ENCODE peak calls at places on chromosome 10, in ten cellular contexts. X is lower lobe of right lung; T is aorta; O is uterus; L is CD8-positive, alpha-beta memory T cell; J is fibroblast of lung; G is ovary; D is mesendoderm; P is heart left ventricle; A is psoas muscle. Z is an unnamed sample.

GRCh38 chr10:49652416-49653385 is 26.8 kb upstream of the C10orf53 start:
- DNase-seq in J (no peak), X (no peak), G (no peak), P (no peak), T (no peak), L (no peak), O (no peak), D (no peak), A (no peak), Z (no peak)

GRCh38 chr10:28722065-28722803 is 44.9 kb downstream of the BAMBI start:
- DNase-seq in X (peak; percentile 44), J (peak; percentile 34), A (peak; percentile 19), O (peak; percentile 57), P (peak; percentile 21), T (peak; percentile 58), G (peak; percentile 67), L (no peak), D (peak; percentile 71), Z (no peak)

GRCh38 chr10:114420811-114421485 is 16.6 kb upstream of the AFAP1L2 start:
- DNase-seq in T (no peak), A (no peak), J (no peak), P (no peak), L (no peak), O (no peak), X (no peak), G (no peak), D (no peak), Z (no peak)

GRCh38 chr10:63505562-63505961 is 15.6 kb upstream of the REEP3 start:
- DNase-seq in L (no peak), G (no peak), P (no peak), O (no peak), T (no peak), J (no peak), D (no peak), A (no peak), X (no peak), Z (no peak)

GRCh38 chr10:35133586-35133985 is 6.9 kb downstream of the CREM start:
- DNase-seq in A (no peak), L (no peak), T (no peak), P (no peak), G (no peak), O (no peak), J (no peak), X (no peak), D (no peak), Z (no peak)

GRCh38 chr10:77419979-77420378 is 217.6 kb downstream of the KCNMA1 start:
- DNase-seq in G (no peak), J (no peak), P (no peak), T (no peak), A (no peak), L (no peak), X (no peak), O (no peak), D (no peak), Z (no peak)

GRCh38 chr10:48284002-48284546 is 9.6 kb upstream of the FRMPD2 start:
- DNase-seq in P (no peak), T (no peak), G (no peak), A (no peak), X (no peak), D (no peak), J (peak; percentile 9), O (no peak), L (no peak), Z (no peak)

GRCh38 chr10:60536529-60537114 is 146.9 kb upstream of the ANK3 start:
- DNase-seq in T (no peak), X (no peak), O (no peak), P (no peak), L (no peak), D (no peak), A (no peak), J (peak; percentile 51), G (no peak), Z (no peak)

GRCh38 chr10:101228682-101229274 is 485 bp downstream of the LBX1 start:
- DNase-seq in T (no peak), L (no peak), G (no peak), A (peak; percentile 70), O (no peak), J (no peak), X (no peak), P (no peak), D (no peak), Z (no peak)

GRCh38 chr10:101226506-101226887 is 2.8 kb downstream of the LBX1 start:
- DNase-seq in X (no peak), O (no peak), D (no peak), A (no peak), T (no peak), L (no peak), P (no peak), J (no peak), G (no peak), Z (no peak)

GRCh38 chr10:101229275-101230184 is at the start of gene LBX1:
- DNase-seq in X (no peak), O (no peak), J (no peak), P (no peak), D (no peak), L (no peak), A (no peak), T (no peak), G (no peak), Z (no peak)

GRCh38 chr10:101226888-101227736 is 2.2 kb downstream of the LBX1 start:
- DNase-seq in X (no peak), J (no peak), L (no peak), T (no peak), P (no peak), D (no peak), G (no peak), A (no peak), O (no peak), Z (no peak)

GRCh38 chr10:101227765-101228681 is 1.2 kb downstream of the LBX1 start:
- DNase-seq in J (no peak), A (peak; percentile 47), D (peak; percentile 76), O (no peak), T (no peak), L (no peak), X (no peak), P (no peak), G (no peak), Z (no peak)
- H3K27me3 ChIP-seq in J (peaks cover 92% of the 10 kb centered on the region), A (peaks cover 49% of the 10 kb centered on the region), D (peaks cover 95% of the 10 kb centered on the region), O (peaks cover 39% of the 10 kb centered on the region), T (no peaks in the 10 kb centered on the region), L (peaks cover 87% of the 10 kb centered on the region), X (peaks cover 100% of the 10 kb centered on the region), P (peaks cover 100% of the 10 kb centered on the region), G (peaks cover 12% of the 10 kb centered on the region), Z (peaks cover 9% of the 10 kb centered on the region)

GRCh38 chr10:113340255-113340654 is 212.6 kb upstream of the HABP2 start:
- DNase-seq in J (no peak), L (no peak), G (no peak), P (no peak), A (no peak), O (no peak), D (no peak), X (no peak), T (no peak), Z (no peak)

GRCh38 chr10:113345860-113346259 is 207.0 kb upstream of the HABP2 start:
- DNase-seq in X (no peak), O (no peak), L (no peak), D (no peak), T (no peak), G (no peak), P (no peak), A (no peak), J (no peak), Z (no peak)

GRCh38 chr10:113336549-113337130 is 216.2 kb upstream of the HABP2 start:
- DNase-seq in J (no peak), X (no peak), O (no peak), D (no peak), P (no peak), G (no peak), L (no peak), A (no peak), T (no peak), Z (no peak)

GRCh38 chr10:113337142-113337541 is 215.7 kb upstream of the HABP2 start:
- DNase-seq in A (no peak), J (no peak), D (no peak), L (no peak), P (no peak), T (no peak), O (no peak), G (no peak), X (no peak), Z (no peak)

GRCh38 chr10:113341138-113341537 is 211.7 kb upstream of the HABP2 start:
- DNase-seq in X (no peak), A (no peak), O (no peak), P (no peak), T (no peak), G (no peak), L (no peak), J (no peak), D (no peak), Z (no peak)
- H3K36me3 ChIP-seq in X (no peaks in the 10 kb centered on the region), A (no peaks in the 10 kb centered on the region), O (no peaks in the 10 kb centered on the region), P (no peaks in the 10 kb centered on the region), T (no peaks in the 10 kb centered on the region), G (no peaks in the 10 kb centered on the region), L (no peaks in the 10 kb centered on the region), J (no peaks in the 10 kb centered on the region), D (no peaks in the 10 kb centered on the region), Z (no peaks in the 10 kb centered on the region)

GRCh38 chr10:117215079-117215478 is 17.8 kb downstream of the KCNK18 start:
- DNase-seq in J (no peak), L (no peak), O (no peak), P (no peak), A (no peak), X (no peak), D (no peak), G (no peak), T (no peak), Z (no peak)

GRCh38 chr10:117216028-117216427 is 18.7 kb downstream of the KCNK18 start:
- DNase-seq in P (no peak), X (no peak), T (no peak), D (no peak), L (no peak), G (no peak), A (no peak), O (no peak), J (no peak), Z (no peak)

GRCh38 chr10:117218654-117219053 is 21.4 kb downstream of the KCNK18 start:
- DNase-seq in G (no peak), O (no peak), P (no peak), L (no peak), X (no peak), J (no peak), D (peak; percentile 47), A (no peak), T (no peak), Z (no peak)

GRCh38 chr10:117217196-117217761 is 20.0 kb downstream of the KCNK18 start:
- DNase-seq in D (peak; percentile 77), X (no peak), A (no peak), P (no peak), T (no peak), O (no peak), G (no peak), L (no peak), J (no peak), Z (peak; percentile 25)

DNA sequence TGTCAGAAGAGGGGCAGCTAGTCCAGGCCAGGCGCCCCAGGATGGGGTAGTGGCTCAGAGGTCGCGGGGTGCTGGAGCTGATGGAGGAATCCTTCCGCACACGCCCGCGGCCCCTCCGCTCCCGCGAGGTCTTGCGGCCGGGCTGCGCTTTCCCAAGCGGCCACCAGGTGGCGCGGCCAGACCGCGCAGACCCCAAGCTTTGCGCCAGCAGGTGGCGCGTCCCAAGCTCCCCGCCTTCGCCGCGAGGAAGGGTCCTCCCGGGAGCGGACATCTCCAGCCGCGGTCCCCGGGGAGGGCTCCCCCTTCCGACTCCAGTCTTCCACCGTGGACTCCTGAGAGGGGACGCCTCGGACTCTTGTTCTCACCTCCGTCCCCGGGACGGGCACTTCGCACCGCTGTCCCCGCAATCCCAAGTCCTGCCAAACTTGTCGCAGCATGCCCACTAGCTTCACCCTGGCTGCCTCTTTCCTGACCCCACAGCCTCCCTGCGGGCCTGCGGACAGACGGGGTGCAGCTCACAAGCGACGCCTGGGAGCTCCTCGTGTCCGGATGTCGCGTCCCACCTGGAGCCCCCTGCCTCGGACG is 19.4 kb downstream of the KCNK18 start:
- DNase-seq in O (peak; percentile 64), A (peak; percentile 66), T (peak; percentile 68), J (peak; percentile 63), X (peak; percentile 84), P (peak; percentile 55), G (peak; percentile 82), D (peak; percentile 80), L (peak; percentile 55), Z (peak; percentile 75)
- H3K27me3 ChIP-seq in O (no peaks in the 10 kb centered on the region), A (peaks cover 51% of the 10 kb centered on the region), T (no peaks in the 10 kb centered on the region), J (no peaks in the 10 kb centered on the region), X (peaks cover 32% of the 10 kb centered on the region), P (peaks cover 19% of the 10 kb centered on the region), G (no peaks in the 10 kb centered on the region), D (no peaks in the 10 kb centered on the region), L (peaks cover 9% of the 10 kb centered on the region), Z (peaks cover 2% of the 10 kb centered on the region)

DNA sequence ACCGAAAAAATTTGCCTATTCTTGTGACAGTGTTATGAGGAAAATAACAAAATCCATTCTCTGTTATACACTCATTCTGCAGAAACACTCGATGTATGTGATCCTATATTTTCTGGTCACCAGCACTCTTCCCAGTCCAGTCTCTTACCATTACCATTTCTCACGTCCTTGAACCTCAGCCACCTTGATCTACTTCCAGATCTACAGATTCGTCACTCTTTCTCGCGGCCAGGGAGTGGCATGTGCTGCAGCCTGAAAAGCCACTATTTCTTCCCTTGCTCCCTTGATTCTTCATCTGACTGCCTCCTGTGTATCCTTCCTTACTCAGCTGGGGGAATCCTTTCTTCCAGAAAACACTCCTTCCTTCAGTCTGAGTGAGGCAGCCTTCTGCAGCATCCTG is 14.1 kb upstream of the TAF3 start:
- DNase-seq in X (no peak), D (no peak), L (no peak), G (no peak), T (no peak), J (no peak), O (no peak), P (no peak), A (no peak), Z (no peak)
- H3K36me3 ChIP-seq in X (peaks cover 97% of the 10 kb centered on the region), D (peaks cover 8% of the 10 kb centered on the region), L (peaks cover 68% of the 10 kb centered on the region), G (no peaks in the 10 kb centered on the region), T (peaks cover 9% of the 10 kb centered on the region), J (peaks cover 14% of the 10 kb centered on the region), O (no peaks in the 10 kb centered on the region), P (peaks cover 91% of the 10 kb centered on the region), A (peaks cover 27% of the 10 kb centered on the region), Z (peaks cover 14% of the 10 kb centered on the region)

Z was measured in GM06990.